ENCODE peak calls at places on chromosomes 12 and 14, in four cellular contexts. B is K562, D is GM12878, V is HL-60. A is an unnamed sample.

GRCh38 chr12:125408718-125409117 is 343.5 kb downstream of the AACS start:
- DNase-seq in B (no peak), D (no peak), V (no peak), A (no peak)

GRCh38 chr14:61832783-61833182 is 70.6 kb downstream of the SNAPC1 start:
- DNase-seq in B (no peak), D (no peak), V (no peak), A (no peak)

GRCh38 chr12:131801254-131801866 is 26.8 kb upstream of the MMP17 start:
- DNase-seq in B (no peak), D (no peak), V (no peak), A (no peak)

GRCh38 chr14:34018564-34019244 is 67.8 kb upstream of the EGLN3 start:
- DNase-seq in B (no peak), D (peak; percentile 45), V (no peak), A (no peak)

GRCh38 chr12:107091381-107091780 is 2.0 kb downstream of the CRY1 start:
- DNase-seq in B (no peak), D (no peak), V (no peak), A (no peak)

GRCh38 chr12:578743-579449 is 84.3 kb downstream of the NINJ2 start:
- DNase-seq in B (no peak), D (no peak), V (no peak), A (no peak)

GRCh38 chr12:26461799-26462198 is 266.4 kb downstream of the SSPN start:
- DNase-seq in B (no peak), D (no peak), V (no peak), A (no peak)

GRCh38 chr14:87155850-87156491 is 837.0 kb downstream of the GALC start:
- DNase-seq in B (no peak), D (no peak), V (no peak), A (no peak)

GRCh38 chr12:25689996-25690501 is 137.0 kb upstream of the LMNTD1 start:
- DNase-seq in B (no peak), D (no peak), V (no peak), A (no peak)

GRCh38 chr14:91231446-91231845 is 13.1 kb downstream of the GPR68 start:
- DNase-seq in B (no peak), D (no peak), V (no peak), A (no peak)

GRCh38 chr12:83818888-83819287 is 1093.7 kb downstream of the SLC6A15 start:
- DNase-seq in B (no peak), D (no peak), V (no peak), A (no peak)

GRCh38 chr12:104761091-104761490 is 197.0 kb downstream of the SLC41A2 start:
- DNase-seq in B (no peak), D (no peak), V (no peak), A (no peak)

GRCh38 chr14:67411820-67412421 is at the start of gene PLEK2:
- DNase-seq in B (no peak), D (no peak), V (no peak), A (no peak)

GRCh38 chr12:101857043-101857558 is 20.3 kb upstream of the DRAM1 start:
- DNase-seq in B (no peak), D (no peak), V (peak; percentile 56), A (no peak)

GRCh38 chr12:128810182-128811127 is 13.3 kb downstream of the SLC15A4 start:
- DNase-seq in B (no peak), D (peak; percentile 92), V (no peak), A (no peak)

GRCh38 chr12:47721431-47721973 is 3.8 kb downstream of the ENDOU start:
- DNase-seq in B (no peak), D (no peak), V (no peak), A (no peak)

GRCh38 chr12:116881867-116882507 is 746 bp upstream of the HRK start:
- DNase-seq in B (no peak), D (no peak), V (no peak), A (no peak)

GRCh38 chr14:104676694-104677505 is 12.5 kb upstream of the INF2 start:
- DNase-seq in B (no peak), D (no peak), V (no peak), A (no peak)

GRCh38 chr12:13165578-13166120 is 30.9 kb upstream of the EMP1 start:
- DNase-seq in B (no peak), D (no peak), V (peak; percentile 77), A (no peak)

GRCh38 chr14:72169521-72169920 is 237.3 kb downstream of the RGS6 start:
- DNase-seq in B (peak; percentile 1), D (no peak), V (no peak), A (no peak)

GRCh38 chr12:66132408-66132807 is 1.9 kb upstream of the LLPH start:
- DNase-seq in B (no peak), D (no peak), V (no peak), A (no peak)

DNA sequence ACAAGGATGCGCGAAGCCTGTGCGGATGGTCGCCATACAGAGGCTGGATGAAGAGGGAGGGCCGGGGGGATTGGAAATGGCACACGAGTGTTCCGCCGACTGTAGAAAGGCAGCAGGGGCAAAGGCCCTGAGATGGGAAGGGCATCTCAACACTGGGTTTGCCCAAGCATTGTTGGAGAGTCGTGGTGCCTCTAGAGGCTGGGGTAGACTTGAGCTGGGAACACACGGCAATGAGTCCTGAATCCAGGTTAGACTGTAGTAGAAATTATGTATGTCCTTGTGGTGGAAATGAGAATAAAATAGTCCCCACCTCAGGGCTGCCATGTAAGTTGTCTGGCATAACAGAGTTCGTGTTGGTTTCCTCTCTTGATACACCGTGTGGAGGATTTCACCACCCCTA is 83.8 kb upstream of the CCND2 start:
- DNase-seq in B (no peak), D (no peak), V (no peak), A (no peak)
- TF ChIP-seq SPI1 in B (no peak), D (no peak), V (no peak), A (no peak)

GRCh38 chr14:58244556-58245387 is at the start of gene PSMA3:
- DNase-seq in B (peak; percentile 95), D (peak; percentile 88), V (peak; percentile 98), A (peak; percentile 61)
- TF ChIP-seq POLR2AphosphoS5 in B (peak; percentile 85), D (peak; percentile 96), V (peak; percentile 68), A (peak; percentile 94)

DNA sequence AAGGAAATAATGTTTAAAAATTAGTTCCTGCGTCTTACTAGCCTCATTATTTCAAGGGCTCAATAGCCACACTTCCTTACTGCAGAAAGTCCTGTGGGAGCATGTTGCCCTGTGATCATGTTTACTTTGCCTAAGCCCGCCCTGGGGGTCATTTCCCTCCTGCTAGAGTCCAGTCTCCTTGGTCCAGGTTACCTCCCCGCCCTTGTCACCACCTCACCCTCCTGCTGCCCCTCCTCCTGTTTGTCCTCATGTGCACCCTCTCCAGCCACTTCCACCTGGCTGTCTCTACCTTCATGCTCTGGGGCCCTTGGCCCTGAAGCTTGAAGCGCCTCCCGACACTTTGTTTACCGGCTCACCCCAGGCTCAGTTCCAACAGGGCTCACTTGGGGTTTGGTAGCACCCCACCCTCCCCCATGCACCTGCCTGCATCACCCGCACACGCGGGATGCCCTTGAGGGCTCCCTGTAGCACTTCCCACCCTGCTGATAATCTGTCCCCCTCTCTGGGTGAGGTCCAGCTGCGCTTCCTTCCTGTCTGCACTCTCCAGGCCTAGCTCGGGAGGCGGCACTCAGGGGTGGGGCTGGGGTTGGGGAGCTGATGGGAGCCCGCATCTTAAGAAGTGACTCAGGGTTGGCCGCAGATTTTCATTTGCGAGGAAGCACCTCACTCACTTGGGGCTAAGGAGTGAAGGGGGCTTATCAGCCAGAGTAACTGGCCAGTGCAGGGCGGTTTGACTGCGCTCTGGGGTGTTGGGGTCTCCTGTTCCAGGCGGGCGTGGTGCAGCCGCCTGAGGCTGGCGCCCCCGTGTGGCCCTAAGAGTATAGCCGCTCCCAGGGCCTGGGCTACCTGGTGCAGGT is 40.1 kb downstream of the SMIM41 start:
- DNase-seq in B (peak; percentile 73), D (no peak), V (no peak), A (no peak)
- TF ChIP-seq SPI1 in B (no peak), D (no peak), V (no peak), A (peak; percentile 13)

GRCh38 chr14:99479903-99480855 is 480 bp downstream of the SETD3 start:
- DNase-seq in B (peak; percentile 36), D (no peak), V (peak; percentile 26), A (peak; percentile 19)
- TF ChIP-seq POLR2AphosphoS5 in B (no peak), D (no peak), V (no peak), A (no peak)

GRCh38 chr14:50471838-50472465 is 60.4 kb downstream of the MAP4K5 start:
- DNase-seq in B (no peak), D (no peak), V (no peak), A (no peak)

GRCh38 chr14:50479041-50479440 is 53.3 kb downstream of the MAP4K5 start:
- DNase-seq in B (no peak), D (no peak), V (no peak), A (no peak)

GRCh38 chr14:50477760-50478159 is 54.6 kb downstream of the MAP4K5 start:
- DNase-seq in B (no peak), D (no peak), V (no peak), A (no peak)

GRCh38 chr14:50476134-50476533 is 56.2 kb downstream of the MAP4K5 start:
- DNase-seq in B (no peak), D (no peak), V (no peak), A (no peak)

DNA sequence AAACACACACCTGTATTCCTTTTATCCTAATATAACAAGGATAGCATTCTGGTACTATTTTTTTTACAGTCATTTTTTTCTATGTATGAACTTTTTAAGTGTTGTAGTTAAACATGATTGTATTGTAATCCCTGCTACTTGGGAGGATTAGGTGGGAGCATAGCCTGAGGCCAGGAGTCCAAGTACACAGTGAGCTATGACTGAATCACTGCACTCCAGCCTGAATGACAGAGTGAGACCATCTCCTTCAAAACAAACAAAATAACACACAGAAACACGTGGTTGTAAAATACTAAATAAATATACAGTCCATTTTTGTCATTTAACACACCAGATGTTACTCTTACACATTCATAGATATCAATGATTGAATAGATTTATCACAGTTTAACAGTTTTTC is 56.9 kb downstream of the MAP4K5 start:
- DNase-seq in B (no peak), D (no peak), V (no peak), A (no peak)
- TF ChIP-seq SPI1 in B (no peak), D (no peak), V (no peak), A (no peak)

GRCh38 chr12:88419794-88420193 is 160.5 kb downstream of the KITLG start:
- DNase-seq in B (no peak), D (no peak), V (no peak), A (no peak)

GRCh38 chr12:88417531-88417930 is 162.7 kb downstream of the KITLG start:
- DNase-seq in B (no peak), D (no peak), V (no peak), A (no peak)

GRCh38 chr12:88418856-88419497 is 161.3 kb downstream of the KITLG start:
- DNase-seq in B (no peak), D (no peak), V (no peak), A (no peak)

GRCh38 chr12:88416786-88417185 is 163.5 kb downstream of the KITLG start:
- DNase-seq in B (no peak), D (no peak), V (no peak), A (no peak)

DNA sequence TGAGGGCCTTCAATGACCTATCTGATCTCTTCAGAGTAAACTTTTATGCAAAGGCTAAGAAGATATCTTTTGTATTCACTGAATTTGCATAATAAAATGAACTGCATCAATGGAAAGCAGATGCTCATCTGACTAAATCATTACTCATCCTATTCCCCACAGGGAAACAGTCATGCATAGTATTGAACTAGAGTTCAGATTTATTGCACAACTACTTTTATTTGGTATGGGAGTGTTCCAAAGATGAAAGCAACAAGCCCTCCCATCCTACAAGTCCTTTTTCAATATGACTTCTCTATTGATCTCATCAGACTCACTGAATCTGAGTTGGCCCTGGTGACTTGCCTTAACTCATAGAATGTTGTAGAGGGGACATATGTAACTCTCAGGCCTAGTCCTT is 159.8 kb downstream of the KITLG start:
- DNase-seq in B (no peak), D (no peak), V (peak; percentile 8), A (no peak)
- TF ChIP-seq POLR2AphosphoS5 in B (no peak), D (no peak), V (no peak), A (no peak)

GRCh38 chr14:78595797-78596196 is 425.6 kb downstream of the NRXN3 start:
- DNase-seq in B (peak; percentile 5), D (no peak), V (no peak), A (no peak)
- TF ChIP-seq SPI1 in B (no peak), D (no peak), V (no peak), A (no peak)

A was measured in GM12891.